ENCODE peak calls at places on chromosomes 6 and 20, in four cellular contexts. P, V, Y and F are unnamed samples.

GRCh38 chr6:38573800-38574395 is 65.8 kb downstream of the BTBD9 start:
- DNase-seq in Y (no peak), P (no peak), V (no peak), F (peak)

GRCh38 chr6:4818272-4818938 is 42.2 kb downstream of the CDYL start:
- DNase-seq in V (no peak), Y (no peak), P (no peak), F (no peak)

GRCh38 chr20:44079968-44080560 is 106.9 kb downstream of the JPH2 start:
- DNase-seq in Y (no peak), V (no peak), P (no peak), F (no peak)

GRCh38 chr6:137282253-137282652 is 63.1 kb upstream of the IFNGR1 start:
- DNase-seq in P (no peak), V (no peak), Y (no peak), F (no peak)

GRCh38 chr6:11682525-11682924 is 96.1 kb downstream of the ADTRP start:
- DNase-seq in P (no peak), V (no peak), Y (no peak), F (no peak)

GRCh38 chr6:123116370-123116769 is 120.3 kb downstream of the CLVS2 start:
- DNase-seq in V (no peak), Y (no peak), P (no peak), F (no peak)

GRCh38 chr6:81969814-81970213 is 217.3 kb upstream of the TENT5A start:
- DNase-seq in Y (no peak), P (peak), V (no peak), F (peak)

GRCh38 chr20:43490038-43490437 is 17.5 kb upstream of the L3MBTL1 start:
- DNase-seq in P (no peak), Y (no peak), V (no peak), F (no peak)

GRCh38 chr20:33863440-33864323 is 52.5 kb downstream of the CHMP4B start:
- DNase-seq in P (no peak), Y (no peak), V (no peak), F (no peak)

GRCh38 chr20:47411161-47411560 is 54.7 kb upstream of the ZMYND8 start:
- DNase-seq in Y (no peak), P (no peak), V (no peak), F (no peak)

GRCh38 chr20:63318391-63319163 is 25.6 kb downstream of the COL20A1 start:
- DNase-seq in Y (no peak), P (no peak), V (no peak), F (no peak)

GRCh38 chr6:158688860-158689259 is 39.0 kb downstream of the SYTL3 start:
- DNase-seq in V (no peak), P (no peak), Y (no peak), F (no peak)

GRCh38 chr6:153024401-153025017 is 22.0 kb upstream of the MTRF1L start:
- DNase-seq in P (peak), Y (peak), V (peak), F (peak)

GRCh38 chr6:131015630-131016263 is 47.3 kb downstream of the EPB41L2 start:
- DNase-seq in P (no peak), Y (no peak), V (no peak), F (no peak)

GRCh38 chr6:112690497-112691202 is 343.5 kb downstream of the RFPL4B start:
- DNase-seq in P (no peak), Y (peak), V (no peak), F (no peak)

GRCh38 chr6:148440877-148441453 is 98.3 kb downstream of the SASH1 start:
- DNase-seq in Y (no peak), V (no peak), P (no peak), F (no peak)

GRCh38 chr6:112149236-112149635 is 61.8 kb downstream of the FAM229B start:
- DNase-seq in V (no peak), Y (peak), P (no peak), F (no peak)

GRCh38 chr6:8852332-8852731 is 417.0 kb upstream of the SLC35B3 start:
- DNase-seq in V (no peak), Y (no peak), P (no peak), F (no peak)

GRCh38 chr20:40189621-40190020 is 499.4 kb downstream of the MAFB start:
- DNase-seq in P (no peak), V (no peak), Y (no peak), F (no peak)

GRCh38 chr6:135434095-135434494 is 63.4 kb downstream of the AHI1 start:
- DNase-seq in V (no peak), P (no peak), Y (no peak), F (no peak)

GRCh38 chr20:31673943-31674463 is 36.3 kb downstream of the COX4I2 start:
- DNase-seq in P (no peak), V (no peak), Y (no peak), F (no peak)

GRCh38 chr6:130761286-130761685 is 65.9 kb upstream of the SMLR1 start:
- DNase-seq in P (no peak), V (no peak), Y (no peak), F (no peak)

GRCh38 chr6:119102901-119103300 is 24.4 kb upstream of the FAM184A start:
- DNase-seq in P (no peak), V (no peak), Y (no peak), F (no peak)

GRCh38 chr6:149936743-149937142 is 5.1 kb upstream of the ULBP2 start:
- DNase-seq in Y (no peak), P (no peak), V (no peak), F (no peak)

GRCh38 chr6:35096129-35096852 is 44.8 kb downstream of the TCP11 start:
- DNase-seq in V (no peak), P (no peak), Y (peak), F (no peak)

GRCh38 chr6:6678185-6678671 is 89.7 kb downstream of the LY86 start:
- DNase-seq in Y (no peak), P (no peak), V (no peak), F (peak)

GRCh38 chr20:2799688-2800589 is 488 bp downstream of the CPXM1 start:
- DNase-seq in Y (peak), V (no peak), P (peak), F (no peak)

GRCh38 chr6:117911660-117912059 is 4.6 kb downstream of the SLC35F1 start:
- DNase-seq in V (no peak), Y (no peak), P (no peak), F (no peak)

GRCh38 chr6:701696-702479 is 8.9 kb upstream of the EXOC2 start:
- DNase-seq in Y (peak), V (no peak), P (peak), F (no peak)

GRCh38 chr6:29563435-29563834 is 3.9 kb upstream of the UBD start:
- DNase-seq in P (no peak), V (no peak), Y (no peak), F (no peak)

GRCh38 chr6:140134224-140134623 is 759.8 kb upstream of the CITED2 start:
- DNase-seq in V (no peak), Y (no peak), P (no peak), F (no peak)

GRCh38 chr6:140140891-140141290 is 766.4 kb upstream of the CITED2 start:
- DNase-seq in P (no peak), Y (no peak), V (no peak), F (no peak)

DNA sequence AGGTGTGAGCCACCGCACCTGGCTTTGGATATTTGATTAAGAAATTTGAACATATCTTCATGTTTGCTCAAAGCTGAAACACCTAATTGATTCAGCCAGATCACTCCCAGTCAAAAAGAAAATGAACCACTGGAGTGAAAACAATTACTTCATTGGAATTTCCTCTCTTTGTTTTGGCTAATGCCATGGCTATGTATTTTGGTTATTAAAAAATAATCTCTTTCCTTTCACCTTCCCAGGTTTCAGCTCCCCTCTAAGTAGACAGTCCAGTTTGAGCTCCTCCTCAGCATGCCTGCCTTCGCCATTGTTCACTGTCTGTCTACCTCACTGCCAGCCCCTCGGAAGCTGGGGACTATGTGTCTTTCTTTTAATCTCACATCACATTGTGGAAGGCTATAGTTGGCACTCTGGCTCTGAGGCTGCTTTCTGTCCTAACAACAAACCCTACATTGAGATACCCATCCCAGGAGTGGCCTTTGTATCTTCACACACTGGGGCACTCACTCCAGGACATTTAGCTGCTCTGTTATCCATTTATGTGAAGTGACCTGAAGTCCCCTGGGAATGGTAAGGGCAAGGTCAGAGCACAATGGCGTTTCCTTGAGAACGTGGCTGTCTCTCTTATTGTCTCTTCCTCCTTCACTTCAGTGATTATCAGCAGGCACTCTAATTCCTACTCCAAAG is 764.0 kb upstream of the CITED2 start:
- DNase-seq in V (no peak), Y (no peak), P (no peak), F (no peak)
- TF ChIP-seq USF1 in V (no peak), Y (no peak), P (no peak), F (no peak)

GRCh38 chr20:4871486-4871885 is 129.8 kb downstream of the SLC23A2 start:
- DNase-seq in P (no peak), Y (no peak), V (no peak), F (no peak)

GRCh38 chr20:4876301-4876700 is 125.0 kb downstream of the SLC23A2 start:
- DNase-seq in V (no peak), Y (no peak), P (no peak), F (no peak)

GRCh38 chr20:4875578-4876067 is 125.7 kb downstream of the SLC23A2 start:
- DNase-seq in V (peak), P (no peak), Y (no peak), F (no peak)

GRCh38 chr20:4870906-4871305 is 130.4 kb downstream of the SLC23A2 start:
- DNase-seq in V (no peak), P (no peak), Y (no peak), F (no peak)

GRCh38 chr20:4873396-4873795 is 127.9 kb downstream of the SLC23A2 start:
- DNase-seq in Y (no peak), P (no peak), V (no peak), F (no peak)
- TF ChIP-seq USF1 in Y (no peak), P (no peak), V (no peak), F (no peak)

GRCh38 chr20:50823319-50823718 is 28.5 kb downstream of the BCAS4 start:
- DNase-seq in Y (no peak), V (no peak), P (no peak), F (no peak)

GRCh38 chr20:50821994-50822393 is 27.1 kb downstream of the BCAS4 start:
- DNase-seq in V (no peak), P (no peak), Y (no peak), F (no peak)

GRCh38 chr20:50821257-50821921 is 26.5 kb downstream of the BCAS4 start:
- DNase-seq in V (no peak), Y (no peak), P (no peak), F (no peak)

GRCh38 chr20:50819344-50819743 is 24.5 kb downstream of the BCAS4 start:
- DNase-seq in P (no peak), V (no peak), Y (no peak), F (no peak)

GRCh38 chr20:50820515-50821256 is 25.8 kb downstream of the BCAS4 start:
- DNase-seq in Y (no peak), V (no peak), P (peak), F (no peak)
- TF ChIP-seq USF1 in Y (no peak), V (peak), P (no peak), F (no peak)

GRCh38 chr6:28258877-28259777 is at the start of gene NKAPL:
- DNase-seq in P (peak), Y (no peak), V (no peak), F (no peak)
- TF ChIP-seq USF1 in P (no peak), Y (no peak), V (no peak), F (no peak)